ENCODE peak calls at places on chromosomes 5 and 9, in ten cellular contexts. B, Q, R, G, U, A, F, T, H and V are unnamed samples.

GRCh38 chr9:70352356-70352755 is 62.1 kb downstream of the KLF9 start:
- DNase-seq in U (peak), G (peak), Q (no peak), R (no peak), F (no peak), B (no peak), H (peak), A (no peak), T (no peak), V (no peak)

GRCh38 chr9:85215416-85215815 is 526.3 kb downstream of the AGTPBP1 start:
- DNase-seq in T (no peak), Q (no peak), F (no peak), G (no peak), R (no peak), H (no peak), A (no peak), U (no peak), B (no peak), V (no peak)

GRCh38 chr9:2208465-2208864 is 193.3 kb downstream of the SMARCA2 start:
- DNase-seq in H (no peak), G (no peak), A (no peak), R (no peak), U (no peak), F (no peak), B (no peak), T (no peak), Q (peak), V (no peak)

GRCh38 chr5:61304611-61305369 is 27.3 kb upstream of the ZSWIM6 start:
- DNase-seq in F (no peak), T (no peak), G (peak), Q (peak), A (peak), U (peak), H (peak), B (no peak), R (no peak), V (peak)

GRCh38 chr9:126584611-126585010 is 29.1 kb upstream of the LMX1B start:
- DNase-seq in Q (no peak), R (no peak), B (no peak), F (no peak), U (no peak), T (no peak), H (no peak), G (no peak), A (no peak), V (no peak)

GRCh38 chr9:13447551-13448422 is 168.3 kb upstream of the MPDZ start:
- DNase-seq in Q (no peak), B (no peak), A (no peak), R (no peak), U (no peak), T (no peak), F (no peak), H (no peak), G (no peak), V (no peak)

GRCh38 chr5:139808481-139809330 is 13.1 kb downstream of the PSD2 start:
- DNase-seq in R (no peak), U (peak), Q (peak), G (peak), T (no peak), A (no peak), H (peak), B (no peak), F (no peak), V (peak)

GRCh38 chr9:22008662-22009562 is at the start of gene CDKN2B:
- DNase-seq in U (peak), R (peak), Q (peak), F (peak), H (peak), B (peak), T (peak), G (peak), A (peak), V (peak)

GRCh38 chr5:57887851-57888621 is 405.4 kb upstream of the ACTBL2 start:
- DNase-seq in T (peak), U (peak), G (peak), B (no peak), Q (no peak), R (no peak), H (peak), F (no peak), A (peak), V (peak)

GRCh38 chr5:122263352-122264030 is 48.5 kb upstream of the SNCAIP start:
- DNase-seq in B (no peak), R (no peak), G (no peak), T (no peak), H (peak), Q (no peak), F (no peak), U (peak), A (no peak), V (no peak)

GRCh38 chr9:124858330-124859046 is 3.3 kb downstream of the RPL35 start:
- DNase-seq in B (no peak), Q (no peak), F (no peak), A (no peak), R (no peak), U (no peak), H (no peak), T (no peak), G (no peak), V (no peak)
- TF ChIP-seq CTCF in B (no peak), Q (no peak), F (no peak), A (no peak), R (no peak), U (peak), H (no peak), T (no peak), G (no peak), V (no peak)

DNA sequence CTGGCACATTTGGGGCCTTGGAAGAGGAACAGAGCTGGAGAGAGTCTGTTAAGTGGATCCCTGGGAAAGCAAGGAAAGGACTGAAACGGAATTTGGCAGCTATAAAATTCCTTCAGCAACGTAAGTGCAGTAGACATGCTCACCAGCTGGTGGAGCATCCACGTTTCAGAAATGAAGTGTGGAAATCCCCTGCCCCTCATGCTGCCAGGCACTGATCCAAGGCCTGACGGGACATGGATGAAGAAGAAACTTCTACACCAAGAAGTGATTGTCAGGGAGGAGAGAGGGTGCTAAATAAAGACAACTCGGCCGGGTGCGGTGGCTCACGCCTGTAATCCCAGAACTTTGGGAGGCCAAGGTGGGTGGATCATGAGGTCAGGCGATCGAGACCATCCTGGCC is 209.3 kb downstream of the ROR2 start:
- DNase-seq in F (peak), U (peak), T (no peak), G (peak), B (no peak), R (no peak), Q (peak), A (no peak), H (peak), V (no peak)
- TF ChIP-seq CTCF in F (no peak), U (no peak), T (no peak), G (peak), B (no peak), R (no peak), Q (peak), A (no peak), H (peak), V (no peak)

DNA sequence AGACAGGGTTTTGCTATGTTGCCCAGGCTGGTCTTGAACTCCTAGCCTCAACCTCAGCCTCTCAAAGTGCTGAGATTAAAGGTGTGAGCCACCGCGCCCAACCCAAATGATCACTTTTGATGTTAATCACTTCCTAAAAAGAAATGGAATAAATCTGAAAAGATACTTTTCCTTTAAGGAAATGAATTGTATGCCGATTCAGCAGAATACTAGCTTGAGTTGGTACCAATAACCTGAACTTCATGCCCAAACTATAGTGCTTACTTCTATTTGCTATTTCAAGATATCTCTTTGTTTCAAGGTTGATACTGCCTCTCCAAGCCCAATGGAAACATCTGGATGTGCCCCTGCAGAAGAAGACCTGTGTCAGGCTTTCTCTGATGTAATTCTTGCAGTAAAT is 4.0 kb downstream of the CCNB1 start:
- DNase-seq in B (no peak), U (no peak), H (no peak), G (no peak), A (no peak), R (no peak), F (no peak), Q (no peak), T (no peak), V (no peak)
- TF ChIP-seq CTCF in B (no peak), U (no peak), H (no peak), G (no peak), A (no peak), R (no peak), F (no peak), Q (no peak), T (no peak), V (no peak)

GRCh38 chr9:18404482-18405029 is 69.4 kb upstream of the ADAMTSL1 start:
- DNase-seq in Q (no peak), R (no peak), B (no peak), U (no peak), A (no peak), G (no peak), H (no peak), F (no peak), T (no peak), V (no peak)
- TF ChIP-seq CTCF in Q (no peak), R (no peak), B (no peak), U (no peak), A (no peak), G (no peak), H (no peak), F (no peak), T (no peak), V (no peak)